ENCODE peak calls at places on chromosomes 1 and 21, in seven cellular contexts. C is GM13977, I is upper lobe of right lung, V is cardiac fibroblast, J is endodermal cell, S is fibroblast of the aortic adventitia, O is brain microvascular endothelial cell. G is an unnamed sample.

GRCh38 chr1:168225476-168226190 is at the start of gene SFT2D2:
- DNase-seq in I (peak), J (peak), S (peak), C (peak), O (peak), V (peak), G (peak)

GRCh38 chr1:41482906-41483895 is 1.3 kb downstream of the EDN2 start:
- DNase-seq in S (no peak), J (peak), C (no peak), I (peak), V (no peak), O (no peak), G (peak)

GRCh38 chr1:232147215-232147614 is 482.7 kb downstream of the SIPA1L2 start:
- DNase-seq in C (no peak), O (no peak), J (no peak), V (no peak), I (no peak), S (no peak), G (no peak)

GRCh38 chr1:145892486-145893087 is 6.9 kb upstream of the ANKRD35 start:
- DNase-seq in J (no peak), O (no peak), S (peak), V (peak), I (peak), C (no peak), G (peak)

GRCh38 chr1:236535656-236536293 is 12.0 kb downstream of the LGALS8 start:
- DNase-seq in J (no peak), O (no peak), V (no peak), I (no peak), C (no peak), S (no peak), G (no peak)

GRCh38 chr1:106817626-106818025 is 238.8 kb upstream of the PRMT6 start:
- DNase-seq in V (no peak), I (no peak), J (no peak), C (no peak), O (no peak), S (no peak), G (no peak)

GRCh38 chr1:35611655-35612054 is 29.7 kb downstream of the PSMB2 start:
- DNase-seq in V (no peak), O (no peak), J (no peak), C (no peak), S (no peak), I (no peak), G (no peak)

GRCh38 chr1:46285730-46286477 is 17.5 kb downstream of the LRRC41 start:
- DNase-seq in V (no peak), O (no peak), C (no peak), J (peak), S (no peak), I (peak), G (no peak)

GRCh38 chr1:100511773-100512172 is 26.2 kb upstream of the GPR88 start:
- DNase-seq in I (no peak), V (no peak), O (no peak), J (no peak), C (no peak), S (no peak), G (no peak)

GRCh38 chr1:6087402-6087772 is 41.7 kb downstream of the KCNAB2 start:
- DNase-seq in J (no peak), C (no peak), S (no peak), V (no peak), O (no peak), I (no peak), G (no peak)

GRCh38 chr1:210340751-210341328 is 12.1 kb downstream of the HHAT start:
- DNase-seq in C (no peak), I (no peak), S (no peak), J (no peak), O (no peak), V (no peak), G (no peak)

GRCh38 chr21:36841866-36842265 is 124.6 kb downstream of the HLCS start:
- DNase-seq in V (no peak), I (no peak), O (no peak), J (no peak), S (no peak), C (no peak), G (no peak)

GRCh38 chr1:54839824-54840223 is 38.7 kb upstream of the TTC22 start:
- DNase-seq in C (no peak), I (no peak), J (peak), S (no peak), O (no peak), V (no peak), G (no peak)

GRCh38 chr21:17051054-17051453 is 461.8 kb upstream of the CXADR start:
- DNase-seq in O (no peak), C (no peak), V (no peak), J (peak), I (no peak), S (no peak), G (no peak)

GRCh38 chr1:195195423-195196057 is 1412.7 kb downstream of the KCNT2 start:
- DNase-seq in J (no peak), C (peak), O (no peak), I (no peak), S (no peak), V (no peak), G (no peak)

GRCh38 chr1:199954701-199955100 is 72.8 kb upstream of the NR5A2 start:
- DNase-seq in J (peak), V (no peak), C (peak), I (no peak), S (no peak), O (no peak), G (peak)

GRCh38 chr1:2133879-2134215 is 60.7 kb downstream of the FAAP20 start:
- DNase-seq in S (no peak), J (no peak), I (peak), C (no peak), O (no peak), V (no peak), G (no peak)

GRCh38 chr1:194445244-194445643 is 1258.8 kb upstream of the B3GALT2 start:
- DNase-seq in I (no peak), O (no peak), S (no peak), V (no peak), C (no peak), J (no peak), G (no peak)

GRCh38 chr1:62685431-62685859 is 2.7 kb downstream of the DOCK7 start:
- DNase-seq in J (no peak), C (no peak), S (peak), V (peak), I (no peak), O (peak), G (no peak)

GRCh38 chr1:62841587-62842169 is 57.7 kb downstream of the ATG4C start:
- DNase-seq in C (peak), O (peak), S (peak), J (no peak), I (no peak), V (peak), G (peak)

GRCh38 chr21:32406405-32406804 is 6.1 kb upstream of the EVA1C start:
- DNase-seq in J (no peak), V (no peak), O (no peak), I (no peak), C (no peak), S (no peak), G (peak)

GRCh38 chr21:32403201-32403701 is 9.3 kb upstream of the EVA1C start:
- DNase-seq in J (peak), V (peak), S (peak), O (peak), C (peak), I (no peak), G (peak)
- TF ChIP-seq CTCF in J (peak), V (peak), S (peak), O (peak), C (peak), I (peak), G (peak)

DNA sequence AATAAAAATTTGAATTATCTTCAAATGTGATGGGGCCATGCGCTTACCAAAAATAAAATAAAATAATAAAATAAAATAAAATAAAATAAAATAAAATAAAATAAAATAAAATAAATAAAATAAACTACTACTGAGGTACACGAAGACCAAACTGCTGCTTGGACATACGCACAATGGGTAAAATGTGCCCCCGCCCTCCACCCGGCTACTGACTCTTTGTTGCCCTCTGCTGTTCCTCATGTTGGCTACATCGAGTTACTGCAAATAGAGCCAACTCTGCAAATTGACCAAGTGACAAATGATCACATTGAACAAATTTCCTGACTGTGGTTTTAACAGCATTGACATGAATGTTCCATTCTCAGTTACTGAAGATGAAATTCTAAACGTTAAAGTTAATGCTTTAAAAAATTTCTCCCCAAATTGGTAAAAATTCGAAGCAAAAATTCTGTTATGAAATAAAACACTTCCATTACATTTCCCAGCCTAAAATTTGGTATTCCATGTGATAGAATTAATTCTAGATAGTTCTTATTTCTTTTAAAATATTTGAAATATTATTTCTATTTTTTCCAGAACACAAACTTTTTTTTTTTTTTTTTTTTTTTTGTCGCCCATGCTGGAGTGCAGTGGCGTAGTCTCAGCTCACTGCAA is 18.8 kb upstream of the MAP1LC3C start:
- DNase-seq in V (peak), C (peak), J (peak), O (peak), I (no peak), S (peak), G (peak)
- TF ChIP-seq CTCF in V (peak), C (peak), J (peak), O (peak), I (peak), S (peak), G (peak)

GRCh38 chr1:66945316-66945715 is 20.5 kb downstream of the MIER1 start:
- DNase-seq in J (no peak), C (no peak), V (peak), I (no peak), O (no peak), S (no peak), G (no peak)

GRCh38 chr1:66947267-66947666 is 22.5 kb downstream of the MIER1 start:
- DNase-seq in V (peak), S (no peak), I (no peak), O (no peak), J (no peak), C (no peak), G (no peak)

GRCh38 chr1:66940968-66941367 is 16.2 kb downstream of the MIER1 start:
- DNase-seq in O (peak), C (no peak), J (no peak), I (no peak), V (peak), S (peak), G (no peak)

GRCh38 chr1:66943361-66943969 is 18.7 kb downstream of the MIER1 start:
- DNase-seq in S (no peak), O (no peak), I (no peak), J (no peak), C (no peak), V (peak), G (no peak)

DNA sequence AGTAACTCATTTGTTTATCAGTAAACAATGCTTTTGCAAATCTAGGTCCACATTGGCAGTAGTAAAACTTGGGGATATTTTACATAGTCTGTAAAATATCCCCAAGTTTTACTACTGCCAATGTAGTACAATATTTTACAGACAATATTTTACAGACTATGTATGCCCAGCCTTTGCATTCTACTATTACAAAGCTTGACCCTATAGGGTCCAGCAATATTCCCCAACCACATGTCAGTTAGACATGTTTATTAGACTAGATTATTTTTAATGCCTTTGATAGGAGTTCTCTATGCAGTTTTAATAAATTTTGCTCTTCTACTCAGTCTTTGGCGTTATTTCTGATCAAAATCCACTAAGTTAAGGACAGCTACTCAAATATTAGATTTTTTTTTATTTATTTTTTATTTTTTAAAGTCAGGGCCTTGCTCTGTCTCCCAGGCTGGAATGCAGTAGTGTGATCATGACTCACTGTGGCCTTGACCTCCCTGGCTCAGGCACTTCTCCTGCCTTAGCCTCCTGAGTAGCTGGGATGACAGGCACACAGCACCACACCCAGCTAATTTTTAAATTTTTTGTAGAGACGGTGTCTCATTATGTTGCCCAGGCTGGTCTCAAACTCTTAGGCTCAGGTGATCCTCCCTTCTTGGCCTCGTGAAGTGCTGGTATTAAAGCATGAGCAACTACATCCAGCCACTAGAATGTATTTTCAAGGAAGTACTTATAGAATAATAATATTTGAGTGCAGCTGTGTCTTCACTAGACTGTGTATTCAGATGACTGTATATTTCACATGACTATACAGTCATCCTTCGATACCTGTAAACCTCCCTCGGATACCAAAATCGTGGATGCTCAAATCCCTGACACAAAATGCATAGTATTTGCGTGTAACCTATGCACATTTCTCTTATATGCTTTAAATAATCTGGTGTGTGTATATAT is 19.8 kb downstream of the MIER1 start:
- DNase-seq in V (peak), C (no peak), I (no peak), J (no peak), O (peak), S (peak), G (peak)
- TF ChIP-seq CTCF in V (no peak), C (no peak), I (no peak), J (no peak), O (no peak), S (no peak), G (no peak)

GRCh38 chr21:43912910-43913309 is 47.9 kb downstream of the AGPAT3 start:
- DNase-seq in S (no peak), I (no peak), O (no peak), C (no peak), J (no peak), V (no peak), G (no peak)

GRCh38 chr21:43916076-43916475 is 51.1 kb downstream of the AGPAT3 start:
- DNase-seq in I (no peak), C (no peak), S (no peak), O (no peak), V (no peak), J (no peak), G (no peak)

GRCh38 chr21:43911935-43912487 is 47.0 kb downstream of the AGPAT3 start:
- DNase-seq in V (no peak), J (no peak), S (no peak), C (no peak), O (no peak), I (no peak), G (no peak)

GRCh38 chr21:43911015-43911934 is 46.3 kb downstream of the AGPAT3 start:
- DNase-seq in S (no peak), V (no peak), I (peak), J (no peak), C (no peak), O (no peak), G (no peak)

DNA sequence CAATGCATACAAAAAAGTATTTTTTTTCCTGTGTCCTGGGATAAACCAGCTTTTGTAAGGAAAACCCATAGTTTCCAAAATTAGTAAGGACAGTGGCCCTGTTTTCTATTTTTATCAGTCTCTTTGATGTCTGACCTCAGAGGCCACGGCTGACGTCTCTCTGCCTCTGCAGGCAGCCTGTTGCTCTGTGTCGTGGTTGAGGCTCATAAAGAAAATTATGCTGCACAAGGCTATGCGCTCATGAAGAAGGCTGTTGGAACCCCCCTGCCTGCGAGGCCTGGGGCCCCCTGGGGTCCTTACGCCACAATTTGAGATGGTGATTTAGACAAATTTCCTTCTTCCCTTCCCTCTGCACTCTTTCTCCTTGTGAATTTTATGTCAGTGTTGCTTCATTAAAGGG is 48.9 kb downstream of the AGPAT3 start:
- DNase-seq in I (no peak), C (no peak), S (no peak), J (no peak), V (peak), O (peak), G (no peak)
- TF ChIP-seq CTCF in I (no peak), C (no peak), S (no peak), J (no peak), V (no peak), O (no peak), G (no peak)

GRCh38 chr1:167202049-167202448 is 18.6 kb upstream of the POU2F1 start:
- DNase-seq in C (no peak), V (no peak), O (no peak), I (no peak), S (no peak), J (no peak), G (no peak)
- TF ChIP-seq CTCF in C (no peak), V (no peak), O (no peak), I (no peak), S (no peak), J (no peak), G (no peak)

GRCh38 chr1:225735252-225736149 is 42.1 kb upstream of the SRP9 start:
- DNase-seq in O (peak), I (peak), C (no peak), S (peak), V (peak), J (no peak), G (peak)
- TF ChIP-seq CTCF in O (peak), I (no peak), C (no peak), S (no peak), V (no peak), J (no peak), G (peak)